ENCODE peak calls at places on chromosome X, in nine cellular contexts. One of them, this sample, is unnamed.

GRCh38 chrX:11261260-11261659 is 32.0 kb upstream of the AMELX start:
- DNase-seq in nephron progenitor cell: no peak
- DNase-seq in upper lobe of right lung: no peak
- DNase-seq in KBM-7: no peak
- DNase-seq in stromal cell of bone marrow: peak
- DNase-seq in SW480: no peak
- DNase-seq in iPS-NIHi11: no peak
- DNase-seq in left kidney: no peak
- DNase-seq in EL: peak
- DNase-seq in this sample: no peak

GRCh38 chrX:110985470-110985869 is 110.5 kb upstream of the PAK3 start:
- DNase-seq in nephron progenitor cell: no peak
- DNase-seq in upper lobe of right lung: no peak
- DNase-seq in KBM-7: no peak
- DNase-seq in stromal cell of bone marrow: no peak
- DNase-seq in SW480: no peak
- DNase-seq in iPS-NIHi11: no peak
- DNase-seq in left kidney: peak
- DNase-seq in EL: no peak
- DNase-seq in this sample: no peak

GRCh38 chrX:152025656-152026440 is 51.4 kb upstream of the GABRE start:
- DNase-seq in nephron progenitor cell: no peak
- DNase-seq in upper lobe of right lung: no peak
- DNase-seq in KBM-7: no peak
- DNase-seq in stromal cell of bone marrow: no peak
- DNase-seq in SW480: no peak
- DNase-seq in iPS-NIHi11: no peak
- DNase-seq in left kidney: no peak
- DNase-seq in EL: no peak
- DNase-seq in this sample: no peak

GRCh38 chrX:130702867-130703707 is 199.9 kb downstream of the ENOX2 start:
- DNase-seq in nephron progenitor cell: no peak
- DNase-seq in upper lobe of right lung: no peak
- DNase-seq in KBM-7: no peak
- DNase-seq in stromal cell of bone marrow: no peak
- DNase-seq in SW480: no peak
- DNase-seq in iPS-NIHi11: no peak
- DNase-seq in left kidney: no peak
- DNase-seq in EL: peak
- DNase-seq in this sample: no peak

GRCh38 chrX:113873056-113873455 is 710.8 kb upstream of the HTR2C start:
- DNase-seq in nephron progenitor cell: no peak
- DNase-seq in upper lobe of right lung: no peak
- DNase-seq in KBM-7: no peak
- DNase-seq in stromal cell of bone marrow: no peak
- DNase-seq in SW480: no peak
- DNase-seq in iPS-NIHi11: no peak
- DNase-seq in left kidney: no peak
- DNase-seq in EL: no peak
- DNase-seq in this sample: no peak

GRCh38 chrX:47215291-47215900 is 3.1 kb upstream of the CDK16 start:
- DNase-seq in nephron progenitor cell: no peak
- DNase-seq in upper lobe of right lung: no peak
- DNase-seq in KBM-7: no peak
- DNase-seq in stromal cell of bone marrow: no peak
- DNase-seq in SW480: no peak
- DNase-seq in iPS-NIHi11: no peak
- DNase-seq in left kidney: peak
- DNase-seq in EL: peak
- DNase-seq in this sample: peak

GRCh38 chrX:18619288-18619687 is 52.6 kb downstream of the RS1 start:
- DNase-seq in nephron progenitor cell: no peak
- DNase-seq in upper lobe of right lung: no peak
- DNase-seq in KBM-7: no peak
- DNase-seq in stromal cell of bone marrow: no peak
- DNase-seq in SW480: no peak
- DNase-seq in iPS-NIHi11: no peak
- DNase-seq in left kidney: peak
- DNase-seq in EL: no peak
- DNase-seq in this sample: no peak

GRCh38 chrX:134174273-134174660 is 62.7 kb upstream of the CCDC160 start:
- DNase-seq in nephron progenitor cell: no peak
- DNase-seq in upper lobe of right lung: no peak
- DNase-seq in KBM-7: no peak
- DNase-seq in stromal cell of bone marrow: no peak
- DNase-seq in SW480: no peak
- DNase-seq in iPS-NIHi11: peak
- DNase-seq in left kidney: no peak
- DNase-seq in EL: no peak
- DNase-seq in this sample: no peak

GRCh38 chrX:135531813-135532212 is 11.4 kb downstream of the INTS6L start:
- DNase-seq in nephron progenitor cell: no peak
- DNase-seq in upper lobe of right lung: no peak
- DNase-seq in KBM-7: peak
- DNase-seq in stromal cell of bone marrow: no peak
- DNase-seq in SW480: no peak
- DNase-seq in iPS-NIHi11: no peak
- DNase-seq in left kidney: no peak
- DNase-seq in EL: peak
- DNase-seq in this sample: no peak

GRCh38 chrX:101028562-101028961 is 23.3 kb downstream of the TRMT2B start:
- DNase-seq in nephron progenitor cell: no peak
- DNase-seq in upper lobe of right lung: no peak
- DNase-seq in KBM-7: no peak
- DNase-seq in stromal cell of bone marrow: no peak
- DNase-seq in SW480: no peak
- DNase-seq in iPS-NIHi11: no peak
- DNase-seq in left kidney: no peak
- DNase-seq in EL: no peak
- DNase-seq in this sample: no peak

GRCh38 chrX:28997716-28998115 is 410.5 kb downstream of the IL1RAPL1 start:
- DNase-seq in nephron progenitor cell: no peak
- DNase-seq in upper lobe of right lung: no peak
- DNase-seq in KBM-7: no peak
- DNase-seq in stromal cell of bone marrow: no peak
- DNase-seq in SW480: no peak
- DNase-seq in iPS-NIHi11: no peak
- DNase-seq in left kidney: peak
- DNase-seq in EL: no peak
- DNase-seq in this sample: no peak

GRCh38 chrX:18389968-18390367 is 35.4 kb upstream of the CDKL5 start:
- DNase-seq in nephron progenitor cell: no peak
- DNase-seq in upper lobe of right lung: no peak
- DNase-seq in KBM-7: no peak
- DNase-seq in stromal cell of bone marrow: no peak
- DNase-seq in SW480: peak
- DNase-seq in iPS-NIHi11: no peak
- DNase-seq in left kidney: no peak
- DNase-seq in EL: no peak
- DNase-seq in this sample: no peak

GRCh38 chrX:48470833-48471118 is 716 bp upstream of the SLC38A5 start:
- DNase-seq in nephron progenitor cell: no peak
- DNase-seq in upper lobe of right lung: no peak
- DNase-seq in KBM-7: no peak
- DNase-seq in stromal cell of bone marrow: no peak
- DNase-seq in SW480: no peak
- DNase-seq in iPS-NIHi11: no peak
- DNase-seq in left kidney: no peak
- DNase-seq in EL: no peak
- DNase-seq in this sample: peak

GRCh38 chrX:8731579-8732395 is at the start of gene ANOS1:
- DNase-seq in nephron progenitor cell: peak
- DNase-seq in upper lobe of right lung: peak
- DNase-seq in KBM-7: no peak
- DNase-seq in stromal cell of bone marrow: no peak
- DNase-seq in SW480: no peak
- DNase-seq in iPS-NIHi11: no peak
- DNase-seq in left kidney: peak
- DNase-seq in EL: peak
- DNase-seq in this sample: peak